ENCODE peak calls at places on chromosomes 1 and 21, in five cellular contexts. O, N, S, E and L are unnamed samples.
A peak's percentile ranks its signal among the peaks of the same experiment; 100 is the strongest.

GRCh38 chr1:2396476-2396875 is 4.8 kb downstream of the RER1 start:
- DNase-seq in E (no peak), O (no peak), N (no peak), S (no peak), L (no peak)

GRCh38 chr1:180211860-180212229 is 18.2 kb upstream of the LHX4 start:
- DNase-seq in O (no peak), S (no peak), E (no peak), N (no peak), L (no peak)

GRCh38 chr1:89855413-89856123 is 34.7 kb downstream of the LRRC8D start:
- DNase-seq in O (no peak), N (peak; percentile 18), S (no peak), E (no peak), L (no peak)

GRCh38 chr1:193741228-193741627 is 554.8 kb upstream of the B3GALT2 start:
- DNase-seq in N (no peak), S (peak; percentile 44), E (no peak), O (no peak), L (no peak)

GRCh38 chr21:34348890-34349519 is 14.8 kb upstream of the KCNE2 start:
- DNase-seq in N (no peak), O (no peak), E (no peak), S (no peak), L (no peak)

GRCh38 chr1:156860113-156860638 is 489 bp upstream of the NTRK1 start:
- DNase-seq in N (peak; percentile 30), S (peak; percentile 80), O (peak; percentile 65), E (peak; percentile 74), L (peak; percentile 84)

GRCh38 chr1:186244825-186245224 is 130.2 kb downstream of the TPR start:
- DNase-seq in N (no peak), O (no peak), E (peak; percentile 1), S (peak; percentile 68), L (no peak)

GRCh38 chr1:200916152-200916551 is 21.5 kb downstream of the INAVA start:
- DNase-seq in E (no peak), O (no peak), S (peak; percentile 93), N (no peak), L (no peak)

GRCh38 chr1:17207046-17207445 is 2.1 kb downstream of the PADI1 start:
- DNase-seq in E (no peak), S (no peak), O (no peak), N (no peak), L (peak; percentile 81)